ENCODE peak calls at places on chromosomes 5 and 9, in eight cellular contexts. One of them, this sample, is unnamed.
A peak's percentile ranks its signal among the peaks of the same experiment; 100 is the strongest.

GRCh38 chr5:180849827-180850226 is 11.2 kb downstream of the ZFP62 start:
- DNase-seq in amniotic stem cell: no peak
- DNase-seq in endothelial cell: no peak
- DNase-seq in COLO829: no peak
- DNase-seq in A172: no peak
- DNase-seq in MM.1S: no peak
- DNase-seq in SW 1271: no peak
- DNase-seq in iris pigment epithelial cell: no peak
- DNase-seq in this sample: no peak

GRCh38 chr9:96122756-96123155 is 179.2 kb downstream of the HSD17B3 start:
- DNase-seq in endothelial cell: no peak
- DNase-seq in COLO829: no peak
- DNase-seq in MM.1S: no peak
- DNase-seq in iris pigment epithelial cell: peak; percentile 87
- DNase-seq in amniotic stem cell: no peak
- DNase-seq in SW 1271: no peak
- DNase-seq in A172: peak; percentile 39
- DNase-seq in this sample: no peak

GRCh38 chr9:134282138-134282650 is 44.1 kb upstream of the RXRA start:
- DNase-seq in iris pigment epithelial cell: no peak
- DNase-seq in A172: no peak
- DNase-seq in endothelial cell: no peak
- DNase-seq in MM.1S: no peak
- DNase-seq in COLO829: no peak
- DNase-seq in amniotic stem cell: no peak
- DNase-seq in SW 1271: no peak
- DNase-seq in this sample: no peak

GRCh38 chr5:138975098-138975847 is 100.1 kb upstream of the LRRTM2 start:
- DNase-seq in endothelial cell: no peak
- DNase-seq in SW 1271: no peak
- DNase-seq in amniotic stem cell: no peak
- DNase-seq in COLO829: peak; percentile 60
- DNase-seq in MM.1S: no peak
- DNase-seq in iris pigment epithelial cell: peak; percentile 94
- DNase-seq in A172: peak; percentile 50
- DNase-seq in this sample: no peak

GRCh38 chr9:137453643-137454081 is 5.5 kb downstream of the NSMF start:
- DNase-seq in A172: no peak
- DNase-seq in COLO829: peak; percentile 71
- DNase-seq in SW 1271: no peak
- DNase-seq in MM.1S: peak; percentile 43
- DNase-seq in endothelial cell: peak; percentile 78
- DNase-seq in amniotic stem cell: no peak
- DNase-seq in iris pigment epithelial cell: peak; percentile 73
- DNase-seq in this sample: peak; percentile 87

GRCh38 chr5:135025730-135026644 is 8.0 kb downstream of the PITX1 start:
- DNase-seq in amniotic stem cell: no peak
- DNase-seq in COLO829: no peak
- DNase-seq in MM.1S: no peak
- DNase-seq in endothelial cell: no peak
- DNase-seq in A172: no peak
- DNase-seq in SW 1271: no peak
- DNase-seq in iris pigment epithelial cell: no peak
- DNase-seq in this sample: no peak

GRCh38 chr9:2639786-2640185 is 18.2 kb downstream of the VLDLR start:
- DNase-seq in A172: no peak
- DNase-seq in MM.1S: no peak
- DNase-seq in COLO829: no peak
- DNase-seq in iris pigment epithelial cell: peak; percentile 7
- DNase-seq in endothelial cell: no peak
- DNase-seq in SW 1271: no peak
- DNase-seq in amniotic stem cell: no peak
- DNase-seq in this sample: no peak

GRCh38 chr5:16727937-16728336 is 111.1 kb upstream of the RETREG1 start:
- DNase-seq in COLO829: no peak
- DNase-seq in endothelial cell: peak; percentile 53
- DNase-seq in SW 1271: no peak
- DNase-seq in MM.1S: no peak
- DNase-seq in iris pigment epithelial cell: no peak
- DNase-seq in A172: no peak
- DNase-seq in amniotic stem cell: no peak
- DNase-seq in this sample: no peak

GRCh38 chr9:2023042-2023441 is 7.9 kb downstream of the SMARCA2 start:
- DNase-seq in endothelial cell: no peak
- DNase-seq in amniotic stem cell: no peak
- DNase-seq in COLO829: no peak
- DNase-seq in MM.1S: no peak
- DNase-seq in iris pigment epithelial cell: no peak
- DNase-seq in A172: no peak
- DNase-seq in SW 1271: no peak
- DNase-seq in this sample: no peak

GRCh38 chr9:108374606-108375005 is 481.2 kb downstream of the ACTL7B start:
- DNase-seq in A172: no peak
- DNase-seq in MM.1S: no peak
- DNase-seq in iris pigment epithelial cell: no peak
- DNase-seq in endothelial cell: no peak
- DNase-seq in COLO829: no peak
- DNase-seq in amniotic stem cell: no peak
- DNase-seq in SW 1271: no peak
- DNase-seq in this sample: no peak

GRCh38 chr5:151092750-151093149 is 11.9 kb upstream of the TNIP1 start:
- DNase-seq in COLO829: no peak
- DNase-seq in A172: peak; percentile 97
- DNase-seq in SW 1271: peak; percentile 59
- DNase-seq in MM.1S: no peak
- DNase-seq in iris pigment epithelial cell: peak; percentile 79
- DNase-seq in amniotic stem cell: peak; percentile 36
- DNase-seq in endothelial cell: no peak
- DNase-seq in this sample: no peak

GRCh38 chr5:14816999-14817761 is 54.4 kb downstream of the ANKH start:
- DNase-seq in A172: peak; percentile 80
- DNase-seq in amniotic stem cell: peak; percentile 2
- DNase-seq in COLO829: no peak
- DNase-seq in MM.1S: no peak
- DNase-seq in SW 1271: no peak
- DNase-seq in iris pigment epithelial cell: peak; percentile 97
- DNase-seq in endothelial cell: no peak
- DNase-seq in this sample: no peak

GRCh38 chr9:115170674-115171073 is 52.7 kb upstream of the TNC start:
- DNase-seq in SW 1271: no peak
- DNase-seq in A172: peak; percentile 93
- DNase-seq in endothelial cell: no peak
- DNase-seq in iris pigment epithelial cell: peak; percentile 35
- DNase-seq in amniotic stem cell: no peak
- DNase-seq in MM.1S: no peak
- DNase-seq in COLO829: peak; percentile 75
- DNase-seq in this sample: no peak

GRCh38 chr9:224540-225520 is 10.2 kb downstream of the DOCK8 start:
- DNase-seq in A172: peak; percentile 4
- DNase-seq in COLO829: peak; percentile 22
- DNase-seq in SW 1271: no peak
- DNase-seq in iris pigment epithelial cell: no peak
- DNase-seq in MM.1S: no peak
- DNase-seq in endothelial cell: no peak
- DNase-seq in amniotic stem cell: no peak
- DNase-seq in this sample: no peak

GRCh38 chr9:20290287-20290686 is 332.0 kb downstream of the MLLT3 start:
- DNase-seq in amniotic stem cell: no peak
- DNase-seq in A172: no peak
- DNase-seq in SW 1271: no peak
- DNase-seq in iris pigment epithelial cell: no peak
- DNase-seq in endothelial cell: no peak
- DNase-seq in COLO829: no peak
- DNase-seq in MM.1S: no peak
- DNase-seq in this sample: no peak

GRCh38 chr9:136086951-136087740 is 7.9 kb downstream of the NACC2 start:
- DNase-seq in COLO829: no peak
- DNase-seq in iris pigment epithelial cell: no peak
- DNase-seq in A172: no peak
- DNase-seq in SW 1271: no peak
- DNase-seq in endothelial cell: no peak
- DNase-seq in MM.1S: no peak
- DNase-seq in amniotic stem cell: no peak
- DNase-seq in this sample: no peak

GRCh38 chr5:127988149-127988755 is 95.3 kb upstream of the SLC12A2 start:
- DNase-seq in endothelial cell: no peak
- DNase-seq in A172: peak; percentile 90
- DNase-seq in amniotic stem cell: peak; percentile 34
- DNase-seq in COLO829: peak; percentile 68
- DNase-seq in MM.1S: no peak
- DNase-seq in iris pigment epithelial cell: peak; percentile 96
- DNase-seq in SW 1271: peak; percentile 16
- DNase-seq in this sample: no peak

GRCh38 chr5:37071901-37072581 is 177.1 kb downstream of the CPLANE1 start:
- DNase-seq in MM.1S: no peak
- DNase-seq in SW 1271: no peak
- DNase-seq in iris pigment epithelial cell: peak; percentile 96
- DNase-seq in endothelial cell: no peak
- DNase-seq in amniotic stem cell: peak; percentile 2
- DNase-seq in A172: peak; percentile 62
- DNase-seq in COLO829: peak; percentile 6
- DNase-seq in this sample: no peak

GRCh38 chr5:17123010-17123409 is 94.4 kb upstream of the BASP1 start:
- DNase-seq in endothelial cell: no peak
- DNase-seq in amniotic stem cell: no peak
- DNase-seq in MM.1S: no peak
- DNase-seq in SW 1271: no peak
- DNase-seq in COLO829: peak; percentile 26
- DNase-seq in A172: no peak
- DNase-seq in iris pigment epithelial cell: no peak
- DNase-seq in this sample: no peak

GRCh38 chr9:125843646-125844045 is 96.5 kb downstream of the PBX3 start:
- DNase-seq in iris pigment epithelial cell: no peak
- DNase-seq in MM.1S: no peak
- DNase-seq in SW 1271: no peak
- DNase-seq in amniotic stem cell: no peak
- DNase-seq in COLO829: no peak
- DNase-seq in A172: no peak
- DNase-seq in endothelial cell: no peak
- DNase-seq in this sample: no peak

GRCh38 chr9:37026085-37026935 is 7.8 kb downstream of the PAX5 start:
- DNase-seq in iris pigment epithelial cell: no peak
- DNase-seq in SW 1271: no peak
- DNase-seq in endothelial cell: peak; percentile 32
- DNase-seq in amniotic stem cell: no peak
- DNase-seq in A172: no peak
- DNase-seq in MM.1S: no peak
- DNase-seq in COLO829: no peak
- DNase-seq in this sample: peak; percentile 64

GRCh38 chr5:111072949-111073682 is 1.6 kb downstream of the TSLP start:
- DNase-seq in MM.1S: peak; percentile 72
- DNase-seq in COLO829: no peak
- DNase-seq in A172: no peak
- DNase-seq in SW 1271: no peak
- DNase-seq in amniotic stem cell: no peak
- DNase-seq in iris pigment epithelial cell: no peak
- DNase-seq in endothelial cell: peak; percentile 55
- DNase-seq in this sample: peak; percentile 77

GRCh38 chr5:132394681-132395259 is 25.3 kb downstream of the SLC22A5 start:
- DNase-seq in COLO829: no peak
- DNase-seq in MM.1S: no peak
- DNase-seq in iris pigment epithelial cell: no peak
- DNase-seq in amniotic stem cell: no peak
- DNase-seq in endothelial cell: no peak
- DNase-seq in SW 1271: no peak
- DNase-seq in A172: no peak
- DNase-seq in this sample: no peak

GRCh38 chr9:137015976-137016375 is 12.1 kb downstream of the ABCA2 start:
- DNase-seq in endothelial cell: no peak
- DNase-seq in MM.1S: no peak
- DNase-seq in A172: no peak
- DNase-seq in amniotic stem cell: no peak
- DNase-seq in SW 1271: no peak
- DNase-seq in COLO829: no peak
- DNase-seq in iris pigment epithelial cell: no peak
- DNase-seq in this sample: no peak

This sample was measured in WTC11.